ENCODE peak calls at places on chromosomes 3 and 15, in seven cellular contexts. K is HCT116, J is WTC11, V is K562, H is GM12878, D is H1, X is HepG2. N is an unnamed sample.

GRCh38 chr3:56911363-56911762 is 109.6 kb upstream of the ARHGEF3 start:
- DNase-seq in K (no peak), J (no peak), V (no peak), H (no peak), D (no peak), X (no peak), N (no peak)

GRCh38 chr3:50268703-50269451 is at the start of gene SEMA3B:
- DNase-seq in K (no peak), J (no peak), V (no peak), H (no peak), D (no peak), X (peak; percentile 71), N (no peak)

GRCh38 chr3:46065294-46065705 is 38.0 kb upstream of the XCR1 start:
- DNase-seq in K (peak; percentile 33), J (no peak), V (no peak), H (peak; percentile 56), D (no peak), X (no peak), N (no peak)

GRCh38 chr3:88188436-88188835 is 38.7 kb downstream of the C3orf38 start:
- DNase-seq in K (no peak), J (no peak), V (peak; percentile 4), H (no peak), D (no peak), X (peak; percentile 21), N (peak; percentile 5)

GRCh38 chr3:104909188-104909587 is 457.5 kb upstream of the ALCAM start:
- DNase-seq in K (no peak), J (no peak), V (no peak), H (no peak), D (no peak), X (no peak), N (no peak)

GRCh38 chr3:16728762-16729745 is 123.8 kb upstream of the DAZL start:
- DNase-seq in K (no peak), J (no peak), V (no peak), H (no peak), D (no peak), X (no peak), N (no peak)

GRCh38 chr15:95968856-95969255 is 361.6 kb upstream of the NR2F2 start:
- DNase-seq in K (no peak), J (no peak), V (no peak), H (no peak), D (no peak), X (no peak), N (no peak)

GRCh38 chr3:72031581-72031980 is 246.6 kb upstream of the PROK2 start:
- DNase-seq in K (no peak), J (no peak), V (no peak), H (no peak), D (no peak), X (no peak), N (no peak)

GRCh38 chr15:88118741-88119140 is 137.8 kb downstream of the NTRK3 start:
- DNase-seq in K (no peak), J (no peak), V (no peak), H (no peak), D (no peak), X (no peak), N (no peak)

GRCh38 chr3:59367150-59367549 is 317.3 kb upstream of the CFAP20DC start:
- DNase-seq in K (no peak), J (no peak), V (no peak), H (no peak), D (no peak), X (no peak), N (peak; percentile 22)

GRCh38 chr3:129316121-129317013 is 37.7 kb downstream of the HMCES start:
- DNase-seq in K (peak; percentile 64), J (peak; percentile 82), V (peak; percentile 74), H (no peak), D (peak; percentile 96), X (peak; percentile 68), N (peak; percentile 85)

GRCh38 chr15:23069496-23070166 is 30.3 kb upstream of the TUBGCP5 start:
- DNase-seq in K (peak; percentile 28), J (no peak), V (peak; percentile 52), H (no peak), D (no peak), X (no peak), N (peak; percentile 23)

GRCh38 chr3:101262393-101263240 is 57.8 kb downstream of the IMPG2 start:
- DNase-seq in K (no peak), J (no peak), V (no peak), H (no peak), D (no peak), X (no peak), N (no peak)

GRCh38 chr3:164952966-164953365 is 125.3 kb downstream of the SI start:
- DNase-seq in K (no peak), J (no peak), V (no peak), H (no peak), D (no peak), X (no peak), N (no peak)

GRCh38 chr3:4976109-4976508 is 3.1 kb upstream of the BHLHE40 start:
- DNase-seq in K (peak; percentile 87), J (peak; percentile 65), V (peak; percentile 63), H (no peak), D (peak; percentile 65), X (peak; percentile 79), N (peak; percentile 60)

DNA sequence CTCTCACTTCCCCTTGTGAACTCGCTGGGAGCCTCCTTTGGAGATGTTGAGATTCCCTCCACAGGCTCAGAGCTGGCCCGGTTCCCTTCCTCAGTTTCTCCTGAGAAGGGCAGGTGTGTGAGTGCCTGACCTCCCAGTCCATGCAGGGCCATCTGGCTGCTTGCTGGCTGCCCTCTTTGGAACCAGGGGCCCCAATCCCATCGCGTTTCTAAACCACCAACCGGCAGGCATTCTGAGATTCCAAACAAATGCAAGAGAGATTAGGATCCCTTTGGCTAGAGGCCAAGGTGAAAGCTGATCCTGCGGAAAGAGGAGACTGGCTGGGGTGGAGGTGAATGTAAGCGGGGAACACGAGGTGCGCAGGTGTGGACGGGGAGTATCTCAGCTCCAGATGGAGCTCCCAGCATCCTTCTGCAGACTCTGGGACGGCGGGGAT is 2.9 kb upstream of the PRRT3 start:
- DNase-seq in K (no peak), J (peak; percentile 48), V (no peak), H (no peak), D (peak; percentile 65), X (peak; percentile 65), N (peak; percentile 32)
- TF ChIP-seq SP1 in K (no peak), J (no peak), V (peak; percentile 12), H (no peak), D (peak; percentile 22), X (no peak), N (no peak)

DNA sequence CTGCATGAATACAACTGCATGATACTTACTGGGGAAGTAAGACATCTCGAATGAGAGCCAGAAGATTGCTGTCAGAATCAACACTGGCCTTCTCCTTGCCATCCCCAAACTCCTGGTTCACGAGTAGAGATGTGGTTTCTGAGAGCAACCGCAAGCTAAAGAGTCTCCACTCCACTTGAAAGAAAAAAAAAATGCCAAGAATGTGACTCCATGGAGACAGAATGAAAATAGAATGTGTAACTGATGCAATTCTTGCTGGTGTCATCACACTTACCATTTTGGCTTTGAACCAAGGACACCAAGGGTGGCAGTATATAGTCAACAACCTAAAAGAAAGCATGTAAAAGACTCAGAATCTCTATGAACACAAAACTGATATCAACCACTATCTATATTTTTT is 280.4 kb downstream of the ULK4 start:
- DNase-seq in K (no peak), J (no peak), V (no peak), H (no peak), D (no peak), X (peak; percentile 79), N (no peak)
- TF ChIP-seq SP1 in K (no peak), J (no peak), V (no peak), H (no peak), D (peak; percentile 31), X (no peak), N (no peak)

DNA sequence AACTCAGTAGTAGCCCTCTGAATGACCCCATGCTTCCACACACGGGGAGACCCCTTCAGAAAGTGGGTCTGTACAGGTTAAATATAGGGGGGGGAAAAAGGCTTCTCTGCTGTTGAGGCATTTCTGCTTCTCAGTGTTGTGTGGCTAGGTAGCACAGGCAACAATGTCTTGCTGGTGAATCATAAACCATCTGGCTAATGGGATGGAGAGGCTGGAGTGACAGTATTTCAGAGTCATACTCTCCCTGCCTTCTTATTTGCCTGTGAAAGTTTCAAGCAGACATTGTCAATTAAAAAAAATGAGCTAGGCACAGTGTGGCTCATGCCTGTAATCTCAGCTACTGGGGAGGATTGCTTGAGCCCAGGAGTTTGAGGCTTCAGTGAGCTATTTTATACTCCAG is 14.2 kb upstream of the FBXL22 start:
- DNase-seq in K (no peak), J (no peak), V (no peak), H (no peak), D (no peak), X (no peak), N (no peak)
- TF ChIP-seq SP1 in K (no peak), J (no peak), V (no peak), H (no peak), D (no peak), X (no peak), N (no peak)

GRCh38 chr3:99578339-99578970 is 59.9 kb upstream of the COL8A1 start:
- DNase-seq in K (no peak), J (no peak), V (no peak), H (no peak), D (no peak), X (no peak), N (no peak)
- TF ChIP-seq SP1 in K (no peak), J (no peak), V (no peak), H (no peak), D (no peak), X (no peak), N (no peak)

GRCh38 chr15:62989366-62990055 is 53.0 kb upstream of the TPM1 start:
- DNase-seq in K (no peak), J (no peak), V (no peak), H (no peak), D (no peak), X (no peak), N (no peak)

GRCh38 chr15:62983956-62984355 is 58.6 kb upstream of the TPM1 start:
- DNase-seq in K (no peak), J (no peak), V (no peak), H (no peak), D (no peak), X (no peak), N (no peak)

GRCh38 chr15:62986948-62987347 is 55.6 kb upstream of the TPM1 start:
- DNase-seq in K (no peak), J (no peak), V (no peak), H (no peak), D (no peak), X (peak; percentile 9), N (no peak)

GRCh38 chr15:62988701-62989100 is 53.8 kb upstream of the TPM1 start:
- DNase-seq in K (no peak), J (peak; percentile 41), V (no peak), H (no peak), D (no peak), X (no peak), N (no peak)

DNA sequence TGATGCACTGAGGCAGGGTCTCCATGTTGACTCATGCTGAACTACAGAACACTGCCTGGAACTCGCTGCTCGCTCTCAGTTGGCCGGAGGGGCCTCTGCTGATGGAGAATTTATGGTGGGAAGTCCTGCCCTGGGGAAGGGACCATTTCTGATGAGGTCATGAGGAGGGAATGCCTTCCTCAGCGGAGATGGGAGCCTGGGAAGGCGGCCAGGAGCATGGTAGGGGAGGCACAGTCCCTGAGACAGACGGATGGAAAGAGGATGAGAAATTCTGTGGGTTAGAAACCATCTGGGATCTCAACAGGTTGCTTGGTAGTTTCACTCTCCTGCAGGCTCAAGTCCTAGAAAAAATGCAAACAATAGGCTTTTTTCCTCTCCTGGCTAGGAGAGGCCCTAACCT is 56.8 kb upstream of the TPM1 start:
- DNase-seq in K (no peak), J (no peak), V (no peak), H (no peak), D (no peak), X (no peak), N (no peak)
- TF ChIP-seq SP1 in K (no peak), J (no peak), V (no peak), H (no peak), D (no peak), X (no peak), N (no peak)